ENCODE peak calls at places on chromosomes 13 and 19, in seven cellular contexts. I, L, K, Z, H, G and E are unnamed samples.

GRCh38 chr13:97224544-97225324 is 2.6 kb downstream of the MBNL2 start:
- DNase-seq in H (peak), G (no peak), Z (no peak), K (no peak), L (no peak), I (no peak), E (no peak)

GRCh38 chr19:46764817-46765291 is 18.6 kb upstream of the STRN4 start:
- DNase-seq in I (peak), H (no peak), L (no peak), G (no peak), Z (no peak), K (no peak), E (no peak)

GRCh38 chr19:35696835-35697234 is 7.5 kb upstream of the ZBTB32 start:
- DNase-seq in H (no peak), G (no peak), I (no peak), L (no peak), K (no peak), Z (no peak), E (no peak)

GRCh38 chr13:109767023-109767422 is 19.4 kb downstream of the IRS2 start:
- DNase-seq in G (no peak), L (no peak), I (no peak), H (no peak), K (no peak), Z (no peak), E (peak)

GRCh38 chr13:46296920-46297319 is 85.2 kb downstream of the LRRC63 start:
- DNase-seq in H (peak), I (no peak), Z (no peak), L (no peak), K (no peak), G (no peak), E (no peak)

GRCh38 chr13:110423689-110424302 is 116.7 kb downstream of the COL4A2 start:
- DNase-seq in L (no peak), G (no peak), Z (no peak), H (no peak), K (no peak), I (no peak), E (no peak)

GRCh38 chr13:71625183-71625582 is 241.8 kb downstream of the DACH1 start:
- DNase-seq in G (no peak), K (no peak), I (no peak), H (no peak), L (no peak), Z (no peak), E (no peak)

GRCh38 chr13:30978981-30979956 is 46.8 kb downstream of the TEX26 start:
- DNase-seq in L (peak), H (no peak), G (peak), K (peak), Z (no peak), I (peak), E (no peak)

GRCh38 chr13:80048802-80049201 is 292.1 kb downstream of the SPRY2 start:
- DNase-seq in H (peak), Z (peak), K (peak), L (peak), G (peak), I (peak), E (peak)

GRCh38 chr13:36074659-36075058 is 56.5 kb downstream of the DCLK1 start:
- DNase-seq in K (peak), G (no peak), L (no peak), I (no peak), Z (no peak), H (no peak), E (peak)

GRCh38 chr13:35057858-35058257 is 115.8 kb downstream of the NBEA start:
- DNase-seq in I (no peak), K (no peak), H (no peak), Z (no peak), G (no peak), L (no peak), E (peak)